ENCODE peak calls at places on chromosomes 11 and 22, in seven cellular contexts. One of them, this sample, is unnamed.

GRCh38 chr11:125224391-125225015 is 60.0 kb downstream of the PKNOX2 start:
- DNase-seq in colonic mucosa: peak
- DNase-seq in stomach: peak
- DNase-seq in fibroblast of lung: peak
- DNase-seq in type B pancreatic cell: no peak
- DNase-seq in MCF 10A: peak
- DNase-seq in choroid plexus epithelial cell: peak
- DNase-seq in this sample: peak

GRCh38 chr11:16982809-16983208 is 31.4 kb downstream of the PLEKHA7 start:
- DNase-seq in MCF 10A: no peak
- DNase-seq in fibroblast of lung: no peak
- DNase-seq in stomach: no peak
- DNase-seq in choroid plexus epithelial cell: no peak
- DNase-seq in colonic mucosa: no peak
- DNase-seq in type B pancreatic cell: no peak
- DNase-seq in this sample: no peak

GRCh38 chr22:38566726-38567504 is 3.1 kb downstream of the DMC1 start:
- DNase-seq in choroid plexus epithelial cell: no peak
- DNase-seq in stomach: no peak
- DNase-seq in colonic mucosa: no peak
- DNase-seq in type B pancreatic cell: no peak
- DNase-seq in fibroblast of lung: no peak
- DNase-seq in MCF 10A: no peak
- DNase-seq in this sample: no peak

GRCh38 chr11:64296830-64297721 is 3.1 kb upstream of the CATSPERZ start:
- DNase-seq in type B pancreatic cell: no peak
- DNase-seq in MCF 10A: no peak
- DNase-seq in fibroblast of lung: no peak
- DNase-seq in stomach: no peak
- DNase-seq in choroid plexus epithelial cell: no peak
- DNase-seq in colonic mucosa: no peak
- DNase-seq in this sample: no peak

GRCh38 chr11:31421840-31422239 is 52.2 kb downstream of the DNAJC24 start:
- DNase-seq in fibroblast of lung: no peak
- DNase-seq in colonic mucosa: no peak
- DNase-seq in MCF 10A: no peak
- DNase-seq in choroid plexus epithelial cell: peak
- DNase-seq in type B pancreatic cell: no peak
- DNase-seq in stomach: no peak
- DNase-seq in this sample: no peak

GRCh38 chr22:17970205-17970708 is 54.1 kb downstream of the MICAL3 start:
- DNase-seq in type B pancreatic cell: no peak
- DNase-seq in stomach: no peak
- DNase-seq in fibroblast of lung: peak
- DNase-seq in colonic mucosa: no peak
- DNase-seq in choroid plexus epithelial cell: peak
- DNase-seq in MCF 10A: no peak
- DNase-seq in this sample: no peak

GRCh38 chr11:110481523-110481922 is 51.8 kb downstream of the FDX1 start:
- DNase-seq in stomach: no peak
- DNase-seq in MCF 10A: no peak
- DNase-seq in fibroblast of lung: no peak
- DNase-seq in choroid plexus epithelial cell: no peak
- DNase-seq in type B pancreatic cell: no peak
- DNase-seq in colonic mucosa: no peak
- DNase-seq in this sample: no peak

GRCh38 chr11:34299962-34300350 is 57.9 kb downstream of the ABTB2 start:
- DNase-seq in MCF 10A: no peak
- DNase-seq in type B pancreatic cell: no peak
- DNase-seq in choroid plexus epithelial cell: no peak
- DNase-seq in colonic mucosa: no peak
- DNase-seq in stomach: no peak
- DNase-seq in fibroblast of lung: no peak
- DNase-seq in this sample: no peak

GRCh38 chr22:31295831-31296230 is 3.5 kb upstream of the PIK3IP1 start:
- DNase-seq in type B pancreatic cell: no peak
- DNase-seq in fibroblast of lung: peak
- DNase-seq in choroid plexus epithelial cell: peak
- DNase-seq in colonic mucosa: no peak
- DNase-seq in stomach: no peak
- DNase-seq in MCF 10A: no peak
- DNase-seq in this sample: no peak

GRCh38 chr22:19811811-19812771 is 42.6 kb downstream of the GNB1L start:
- DNase-seq in stomach: peak
- DNase-seq in fibroblast of lung: no peak
- DNase-seq in MCF 10A: no peak
- DNase-seq in choroid plexus epithelial cell: no peak
- DNase-seq in type B pancreatic cell: no peak
- DNase-seq in colonic mucosa: peak
- DNase-seq in this sample: no peak

GRCh38 chr11:122817121-122817520 is 21.2 kb upstream of the CRTAM start:
- DNase-seq in stomach: no peak
- DNase-seq in colonic mucosa: peak
- DNase-seq in choroid plexus epithelial cell: no peak
- DNase-seq in type B pancreatic cell: no peak
- DNase-seq in MCF 10A: no peak
- DNase-seq in fibroblast of lung: peak
- DNase-seq in this sample: no peak

GRCh38 chr11:101446238-101446637 is 137.6 kb downstream of the TRPC6 start:
- DNase-seq in colonic mucosa: no peak
- DNase-seq in fibroblast of lung: peak
- DNase-seq in choroid plexus epithelial cell: peak
- DNase-seq in type B pancreatic cell: no peak
- DNase-seq in stomach: no peak
- DNase-seq in MCF 10A: peak
- DNase-seq in this sample: no peak

GRCh38 chr11:128448487-128448886 is 138.9 kb downstream of the ETS1 start:
- DNase-seq in stomach: peak
- DNase-seq in MCF 10A: peak
- DNase-seq in fibroblast of lung: no peak
- DNase-seq in type B pancreatic cell: no peak
- DNase-seq in colonic mucosa: peak
- DNase-seq in choroid plexus epithelial cell: peak
- DNase-seq in this sample: no peak

GRCh38 chr11:18046116-18046777 is at the start of gene TPH1:
- DNase-seq in fibroblast of lung: peak
- DNase-seq in MCF 10A: peak
- DNase-seq in type B pancreatic cell: peak
- DNase-seq in stomach: peak
- DNase-seq in choroid plexus epithelial cell: peak
- DNase-seq in colonic mucosa: peak
- DNase-seq in this sample: no peak

GRCh38 chr11:57424802-57425564 is 1.9 kb downstream of the SLC43A3 start:
- DNase-seq in fibroblast of lung: peak
- DNase-seq in type B pancreatic cell: no peak
- DNase-seq in MCF 10A: peak
- DNase-seq in stomach: peak
- DNase-seq in choroid plexus epithelial cell: peak
- DNase-seq in colonic mucosa: peak
- DNase-seq in this sample: peak

GRCh38 chr11:75827562-75827961 is 12.6 kb downstream of the UVRAG start:
- DNase-seq in stomach: no peak
- DNase-seq in MCF 10A: no peak
- DNase-seq in fibroblast of lung: no peak
- DNase-seq in type B pancreatic cell: no peak
- DNase-seq in choroid plexus epithelial cell: peak
- DNase-seq in colonic mucosa: no peak
- DNase-seq in this sample: no peak

GRCh38 chr11:76872959-76873827 is 12.5 kb downstream of the ACER3 start:
- DNase-seq in type B pancreatic cell: no peak
- DNase-seq in MCF 10A: no peak
- DNase-seq in stomach: no peak
- DNase-seq in fibroblast of lung: no peak
- DNase-seq in colonic mucosa: no peak
- DNase-seq in choroid plexus epithelial cell: no peak
- DNase-seq in this sample: no peak

GRCh38 chr11:61860054-61860903 is 31.1 kb downstream of the FADS3 start:
- DNase-seq in colonic mucosa: peak
- DNase-seq in fibroblast of lung: peak
- DNase-seq in MCF 10A: peak
- DNase-seq in type B pancreatic cell: no peak
- DNase-seq in choroid plexus epithelial cell: peak
- DNase-seq in stomach: peak
- DNase-seq in this sample: no peak

GRCh38 chr11:131481317-131481716 is 110.9 kb downstream of the NTM start:
- DNase-seq in colonic mucosa: no peak
- DNase-seq in fibroblast of lung: no peak
- DNase-seq in MCF 10A: no peak
- DNase-seq in stomach: no peak
- DNase-seq in type B pancreatic cell: no peak
- DNase-seq in choroid plexus epithelial cell: no peak
- DNase-seq in this sample: no peak

GRCh38 chr11:67482736-67483497 is at the start of gene AIP:
- DNase-seq in MCF 10A: peak
- DNase-seq in fibroblast of lung: peak
- DNase-seq in choroid plexus epithelial cell: peak
- DNase-seq in colonic mucosa: peak
- DNase-seq in stomach: peak
- DNase-seq in type B pancreatic cell: peak
- DNase-seq in this sample: peak
- TF ChIP-seq CTCF in MCF 10A: peak
- TF ChIP-seq CTCF in fibroblast of lung: no peak
- TF ChIP-seq CTCF in choroid plexus epithelial cell: peak
- TF ChIP-seq CTCF in colonic mucosa: no peak
- TF ChIP-seq CTCF in stomach: no peak
- TF ChIP-seq CTCF in type B pancreatic cell: peak
- TF ChIP-seq CTCF in this sample: no peak

GRCh38 chr11:117096973-117097566 is 1.2 kb downstream of the SIK3 start:
- DNase-seq in type B pancreatic cell: no peak
- DNase-seq in colonic mucosa: no peak
- DNase-seq in stomach: no peak
- DNase-seq in choroid plexus epithelial cell: no peak
- DNase-seq in fibroblast of lung: no peak
- DNase-seq in MCF 10A: no peak
- DNase-seq in this sample: no peak

GRCh38 chr11:117096140-117096972 is 1.9 kb downstream of the SIK3 start:
- DNase-seq in stomach: no peak
- DNase-seq in choroid plexus epithelial cell: peak
- DNase-seq in fibroblast of lung: peak
- DNase-seq in type B pancreatic cell: no peak
- DNase-seq in colonic mucosa: peak
- DNase-seq in MCF 10A: peak
- DNase-seq in this sample: peak

GRCh38 chr11:117099681-117100080 is 1.5 kb upstream of the SIK3 start:
- DNase-seq in colonic mucosa: no peak
- DNase-seq in type B pancreatic cell: no peak
- DNase-seq in fibroblast of lung: no peak
- DNase-seq in MCF 10A: no peak
- DNase-seq in stomach: no peak
- DNase-seq in choroid plexus epithelial cell: no peak
- DNase-seq in this sample: no peak

GRCh38 chr11:117097567-117098268 is 510 bp downstream of the SIK3 start:
- DNase-seq in stomach: peak
- DNase-seq in type B pancreatic cell: peak
- DNase-seq in fibroblast of lung: no peak
- DNase-seq in colonic mucosa: peak
- DNase-seq in MCF 10A: peak
- DNase-seq in choroid plexus epithelial cell: peak
- DNase-seq in this sample: peak

GRCh38 chr11:117098269-117099231 is at the start of gene SIK3:
- DNase-seq in colonic mucosa: peak
- DNase-seq in choroid plexus epithelial cell: peak
- DNase-seq in stomach: peak
- DNase-seq in type B pancreatic cell: peak
- DNase-seq in fibroblast of lung: peak
- DNase-seq in MCF 10A: peak
- DNase-seq in this sample: peak
- TF ChIP-seq CTCF in colonic mucosa: no peak
- TF ChIP-seq CTCF in choroid plexus epithelial cell: peak
- TF ChIP-seq CTCF in stomach: no peak
- TF ChIP-seq CTCF in type B pancreatic cell: peak
- TF ChIP-seq CTCF in fibroblast of lung: peak
- TF ChIP-seq CTCF in MCF 10A: peak
- TF ChIP-seq CTCF in this sample: peak

DNA sequence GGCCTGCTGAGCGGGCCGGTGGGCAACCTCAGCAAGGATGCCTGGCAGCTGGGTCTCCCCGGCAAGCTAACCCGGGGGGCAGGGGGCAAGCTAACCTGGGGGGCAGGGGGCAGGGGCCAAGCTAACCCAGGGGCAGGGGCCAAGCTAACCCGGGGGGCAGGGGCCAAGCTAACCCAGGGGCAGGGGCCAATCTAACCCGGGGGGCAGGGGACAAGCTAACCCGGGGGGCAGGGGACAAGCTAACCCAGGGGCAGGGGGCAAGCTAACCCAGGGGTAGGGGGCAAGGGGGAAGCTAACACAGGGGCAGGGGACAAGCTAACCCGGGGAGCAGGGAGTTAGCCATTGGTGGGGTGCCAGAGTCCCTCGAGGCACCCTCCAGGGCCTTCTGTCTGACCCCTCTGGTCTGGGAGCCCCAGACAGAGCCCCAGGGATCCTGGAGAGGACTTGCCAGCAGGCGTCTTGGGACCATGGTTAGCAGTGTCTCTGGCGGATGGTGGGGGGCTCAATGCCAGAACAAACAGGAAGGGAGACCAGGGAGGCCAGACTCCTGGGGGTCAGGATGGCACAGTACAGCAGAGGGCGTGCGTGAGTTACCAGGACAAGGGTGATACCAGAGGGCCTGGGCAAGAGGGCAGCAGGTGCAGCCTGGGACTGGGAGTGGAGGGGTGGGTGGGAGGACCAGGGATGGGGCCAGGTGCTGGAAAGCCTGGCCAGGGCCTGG is 16.1 kb downstream of the IGF2 start:
- DNase-seq in choroid plexus epithelial cell: no peak
- DNase-seq in colonic mucosa: no peak
- DNase-seq in type B pancreatic cell: no peak
- DNase-seq in stomach: no peak
- DNase-seq in MCF 10A: no peak
- DNase-seq in fibroblast of lung: no peak
- DNase-seq in this sample: no peak
- TF ChIP-seq CTCF in choroid plexus epithelial cell: no peak
- TF ChIP-seq CTCF in colonic mucosa: no peak
- TF ChIP-seq CTCF in type B pancreatic cell: no peak
- TF ChIP-seq CTCF in stomach: no peak
- TF ChIP-seq CTCF in MCF 10A: no peak
- TF ChIP-seq CTCF in fibroblast of lung: no peak
- TF ChIP-seq CTCF in this sample: no peak

GRCh38 chr11:102783016-102783415 is 2.6 kb upstream of the MMP10 start:
- DNase-seq in fibroblast of lung: no peak
- DNase-seq in stomach: no peak
- DNase-seq in type B pancreatic cell: no peak
- DNase-seq in MCF 10A: no peak
- DNase-seq in colonic mucosa: no peak
- DNase-seq in choroid plexus epithelial cell: no peak
- DNase-seq in this sample: no peak

GRCh38 chr11:102784380-102784779 is 4.0 kb upstream of the MMP10 start:
- DNase-seq in colonic mucosa: no peak
- DNase-seq in MCF 10A: no peak
- DNase-seq in type B pancreatic cell: no peak
- DNase-seq in fibroblast of lung: no peak
- DNase-seq in stomach: no peak
- DNase-seq in choroid plexus epithelial cell: no peak
- DNase-seq in this sample: no peak

GRCh38 chr11:102776454-102776853 is 4.0 kb downstream of the MMP10 start:
- DNase-seq in type B pancreatic cell: no peak
- DNase-seq in stomach: no peak
- DNase-seq in MCF 10A: peak
- DNase-seq in fibroblast of lung: no peak
- DNase-seq in choroid plexus epithelial cell: no peak
- DNase-seq in colonic mucosa: no peak
- DNase-seq in this sample: no peak

GRCh38 chr11:102783720-102784119 is 3.3 kb upstream of the MMP10 start:
- DNase-seq in type B pancreatic cell: no peak
- DNase-seq in colonic mucosa: no peak
- DNase-seq in fibroblast of lung: no peak
- DNase-seq in stomach: no peak
- DNase-seq in MCF 10A: peak
- DNase-seq in choroid plexus epithelial cell: no peak
- DNase-seq in this sample: no peak

GRCh38 chr11:102780491-102780918 is at the start of gene MMP10:
- DNase-seq in colonic mucosa: no peak
- DNase-seq in type B pancreatic cell: no peak
- DNase-seq in fibroblast of lung: peak
- DNase-seq in stomach: no peak
- DNase-seq in MCF 10A: peak
- DNase-seq in choroid plexus epithelial cell: peak
- DNase-seq in this sample: no peak
- TF ChIP-seq CTCF in colonic mucosa: peak
- TF ChIP-seq CTCF in type B pancreatic cell: peak
- TF ChIP-seq CTCF in fibroblast of lung: peak
- TF ChIP-seq CTCF in stomach: peak
- TF ChIP-seq CTCF in MCF 10A: peak
- TF ChIP-seq CTCF in choroid plexus epithelial cell: peak
- TF ChIP-seq CTCF in this sample: peak

This sample was measured in activated CD8-positive, alpha-beta T cell treated with anti-CD3 and anti-CD28 coated beads for 36 hours.